ENCODE peak calls at places on chromosomes 7 and 10, in five cellular contexts. Z is tibial artery, J is A549, W is right atrium auricular region, R is heart right ventricle. G is an unnamed sample.

GRCh38 chr10:123408660-123409059 is 254.5 kb downstream of the BUB3 start:
- DNase-seq in Z (no peak), J (no peak), W (no peak), R (no peak), G (no peak)

GRCh38 chr7:93146465-93147127 is 1.6 kb downstream of the SAMD9L start:
- DNase-seq in Z (no peak), R (no peak), W (no peak), J (no peak), G (no peak)

GRCh38 chr7:103504505-103505135 is 58.6 kb upstream of the SLC26A5 start:
- DNase-seq in R (no peak), Z (no peak), J (no peak), W (no peak), G (no peak)

GRCh38 chr10:119199231-119199992 is 8.0 kb upstream of the GRK5 start:
- DNase-seq in J (peak), Z (peak), R (peak), W (peak), G (peak)

GRCh38 chr10:124073642-124074377 is 19.6 kb downstream of the CHST15 start:
- DNase-seq in W (no peak), J (no peak), Z (no peak), R (no peak), G (no peak)

GRCh38 chr10:69472544-69472943 is 21.3 kb downstream of the TSPAN15 start:
- DNase-seq in Z (no peak), W (no peak), J (no peak), R (no peak), G (no peak)

GRCh38 chr7:87154569-87154968 is 2.3 kb downstream of the DMTF1 start:
- DNase-seq in R (no peak), Z (no peak), W (no peak), J (no peak), G (no peak)

GRCh38 chr10:108631332-108631731 is 1292.0 kb downstream of the XPNPEP1 start:
- DNase-seq in Z (no peak), W (no peak), J (no peak), R (no peak), G (no peak)

GRCh38 chr7:70660154-70660818 is 471.7 kb upstream of the GALNT17 start:
- DNase-seq in W (no peak), J (no peak), R (no peak), Z (no peak), G (no peak)

GRCh38 chr10:10871312-10871711 is 146.4 kb upstream of the CELF2 start:
- DNase-seq in R (no peak), J (no peak), W (no peak), Z (no peak), G (no peak)

GRCh38 chr10:71770789-71771188 is 2.5 kb downstream of the VSIR start:
- DNase-seq in R (no peak), J (no peak), Z (peak), W (peak), G (no peak)

GRCh38 chr10:91552706-91553105 is 80.2 kb downstream of the PPP1R3C start:
- DNase-seq in R (peak), J (peak), Z (no peak), W (peak), G (no peak)

GRCh38 chr7:133252506-133252857 is 396 bp upstream of the EXOC4 start:
- DNase-seq in J (no peak), Z (no peak), W (no peak), R (no peak), G (no peak)

GRCh38 chr7:117250245-117250644 is 72.6 kb downstream of the WNT2 start:
- DNase-seq in W (no peak), R (no peak), J (no peak), Z (no peak), G (no peak)

GRCh38 chr10:33117816-33118215 is 159.8 kb upstream of the ITGB1 start:
- DNase-seq in W (no peak), Z (no peak), J (no peak), R (no peak), G (no peak)

GRCh38 chr7:36084485-36085091 is 68.5 kb upstream of the EEPD1 start:
- DNase-seq in Z (peak), J (peak), R (peak), W (no peak), G (peak)

GRCh38 chr10:33772370-33773331 is 438.2 kb upstream of the NRP1 start:
- DNase-seq in Z (no peak), R (peak), J (no peak), W (no peak), G (no peak)

GRCh38 chr7:142908290-142908689 is 22.7 kb upstream of the TRPV6 start:
- DNase-seq in R (no peak), W (no peak), Z (no peak), J (no peak), G (no peak)

GRCh38 chr7:2978403-2978802 is 65.3 kb downstream of the CARD11 start:
- DNase-seq in Z (peak), R (no peak), J (no peak), W (no peak), G (no peak)

GRCh38 chr10:60423920-60424319 is 34.2 kb upstream of the ANK3 start:
- DNase-seq in J (no peak), W (no peak), R (no peak), Z (no peak), G (no peak)

GRCh38 chr10:108877130-108877529 is 1046.2 kb downstream of the XPNPEP1 start:
- DNase-seq in W (no peak), R (no peak), J (no peak), Z (no peak), G (no peak)

GRCh38 chr10:100346765-100347567 is at the start of gene SCD:
- DNase-seq in R (peak), Z (peak), W (peak), J (peak), G (peak)

GRCh38 chr10:124364674-124365073 is 54.0 kb downstream of the OAT start:
- DNase-seq in Z (no peak), W (no peak), J (no peak), R (no peak), G (no peak)

GRCh38 chr10:94002156-94002555 is 8.4 kb downstream of the PLCE1 start:
- DNase-seq in J (no peak), R (peak), Z (no peak), W (no peak), G (no peak)

GRCh38 chr10:88728107-88728763 is 22.2 kb downstream of the LIPK start:
- DNase-seq in R (no peak), Z (no peak), J (peak), W (no peak), G (no peak)

GRCh38 chr10:73296946-73297345 is 44.5 kb upstream of the MRPS16 start:
- DNase-seq in Z (no peak), W (no peak), J (no peak), R (no peak), G (no peak)

GRCh38 chr10:48502791-48503190 is 102.1 kb downstream of the ARHGAP22 start:
- DNase-seq in Z (no peak), W (peak), R (no peak), J (no peak), G (no peak)

GRCh38 chr10:77175631-77176222 is 461.9 kb downstream of the KCNMA1 start:
- DNase-seq in W (no peak), J (no peak), R (no peak), Z (no peak), G (no peak)

GRCh38 chr7:132102426-132102825 is 473.8 kb downstream of the PLXNA4 start:
- DNase-seq in W (no peak), J (no peak), Z (peak), R (no peak), G (no peak)

GRCh38 chr7:109476409-109476808 is 906.7 kb downstream of the DNAJB9 start:
- DNase-seq in J (no peak), Z (no peak), R (no peak), W (no peak), G (no peak)

GRCh38 chr7:109479388-109479787 is 909.7 kb downstream of the DNAJB9 start:
- DNase-seq in Z (no peak), J (peak), W (no peak), R (no peak), G (no peak)
- TF ChIP-seq CTCF in Z (no peak), J (peak), W (no peak), R (peak), G (no peak)

GRCh38 chr7:15557686-15558085 is 4.1 kb downstream of the AGMO start:
- DNase-seq in J (no peak), R (no peak), W (no peak), Z (no peak), G (no peak)

GRCh38 chr7:15555385-15555859 is 6.4 kb downstream of the AGMO start:
- DNase-seq in Z (no peak), J (peak), W (no peak), R (no peak), G (peak)

GRCh38 chr7:15557186-15557585 is 4.6 kb downstream of the AGMO start:
- DNase-seq in W (no peak), R (no peak), Z (no peak), J (peak), G (no peak)

GRCh38 chr7:15554744-15555143 is 7.1 kb downstream of the AGMO start:
- DNase-seq in R (no peak), J (no peak), Z (no peak), W (no peak), G (no peak)

GRCh38 chr7:15556706-15557105 is 5.1 kb downstream of the AGMO start:
- DNase-seq in Z (no peak), R (no peak), W (no peak), J (no peak), G (no peak)
- H3K4me3 ChIP-seq in Z (no peak), R (peak), W (no peak), J (peak), G (no peak)

GRCh38 chr7:66277492-66277891 is 72.4 kb downstream of the TPST1 start:
- DNase-seq in R (no peak), Z (no peak), J (no peak), W (no peak), G (no peak)

GRCh38 chr7:66281678-66282593 is 76.8 kb downstream of the TPST1 start:
- DNase-seq in Z (no peak), J (peak), R (peak), W (peak), G (peak)

GRCh38 chr7:66279912-66280311 is 74.8 kb downstream of the TPST1 start:
- DNase-seq in Z (no peak), W (no peak), R (no peak), J (no peak), G (no peak)

DNA sequence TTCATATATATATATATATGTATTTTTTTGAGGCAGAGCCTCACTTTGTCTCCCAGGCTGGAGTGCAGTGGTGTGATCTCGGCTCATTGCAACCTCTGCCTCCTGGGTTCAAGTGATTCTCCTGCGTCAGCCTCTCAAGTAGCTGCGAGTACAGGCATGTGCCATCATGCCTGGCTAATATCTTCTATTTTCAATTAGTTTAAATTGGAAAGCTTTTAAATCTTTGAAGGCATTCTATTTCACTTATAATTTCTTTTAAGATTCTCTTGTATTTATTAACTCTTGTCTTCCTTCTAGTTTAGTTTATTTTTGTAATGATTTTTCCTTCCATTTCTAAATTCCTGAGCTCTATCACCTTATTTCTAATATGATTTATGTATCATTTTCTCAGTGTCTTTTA is 71.2 kb downstream of the TPST1 start:
- DNase-seq in Z (no peak), J (no peak), W (no peak), R (no peak), G (no peak)
- H3K27ac ChIP-seq in Z (no peak), J (no peak), W (no peak), R (no peak), G (no peak)

GRCh38 chr10:116691079-116691398 is 51.3 kb downstream of the HSPA12A start:
- DNase-seq in R (peak), Z (no peak), W (no peak), J (no peak), G (no peak)
- TF ChIP-seq CTCF in R (no peak), Z (no peak), W (no peak), J (peak), G (no peak)

DNA sequence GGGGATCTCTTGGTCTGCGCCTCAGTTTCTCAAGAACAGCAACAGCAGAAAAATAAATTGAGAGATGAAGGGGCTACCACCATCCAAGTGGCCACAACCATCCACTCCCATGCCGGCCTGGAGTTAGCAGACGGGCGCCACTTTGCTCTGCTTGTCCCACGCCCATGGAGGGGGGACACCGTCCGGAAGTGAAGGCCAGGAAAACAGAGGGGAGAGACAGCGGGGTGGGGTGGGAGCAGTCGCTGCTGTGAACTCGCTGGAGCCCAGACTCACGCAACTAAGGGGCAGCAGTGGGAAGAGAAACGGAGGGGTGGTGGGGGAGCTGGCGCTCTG is 135.4 kb downstream of the KIF20B start:
- DNase-seq in J (no peak), Z (no peak), W (no peak), R (no peak), G (no peak)
- H3K4me3 ChIP-seq in J (no peak), Z (peak), W (peak), R (peak), G (peak)

DNA sequence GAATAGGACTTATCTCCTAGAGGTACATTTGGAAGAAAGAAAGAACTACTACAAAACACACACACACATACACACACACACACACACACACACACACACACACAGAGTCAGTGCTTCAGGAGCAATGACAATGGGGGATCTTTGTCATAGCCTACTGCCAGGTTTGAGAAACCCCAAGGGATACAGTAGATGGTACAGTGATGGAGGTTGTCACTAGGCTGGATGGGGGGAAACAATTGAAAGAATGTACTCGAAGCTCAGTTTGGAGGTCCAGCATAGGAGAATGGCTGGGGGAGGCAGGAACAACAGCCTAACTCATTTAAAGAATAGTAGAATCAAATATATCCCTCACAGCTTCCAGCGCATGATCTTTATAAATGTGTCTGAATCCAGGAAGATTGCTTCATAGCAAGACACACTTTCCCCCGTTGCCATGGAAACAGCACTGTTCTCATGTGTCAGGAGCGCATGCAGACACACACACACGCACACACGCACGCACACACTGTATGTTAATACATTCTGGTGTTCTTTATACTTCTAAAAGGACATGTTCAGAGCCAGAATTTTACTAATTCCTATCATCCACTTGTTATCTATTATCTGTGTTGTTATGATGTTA is 32.6 kb upstream of the ZNRF2 start:
- DNase-seq in W (no peak), J (no peak), Z (no peak), R (no peak), G (no peak)
- H3K27ac ChIP-seq in W (no peak), J (no peak), Z (no peak), R (no peak), G (no peak)

DNA sequence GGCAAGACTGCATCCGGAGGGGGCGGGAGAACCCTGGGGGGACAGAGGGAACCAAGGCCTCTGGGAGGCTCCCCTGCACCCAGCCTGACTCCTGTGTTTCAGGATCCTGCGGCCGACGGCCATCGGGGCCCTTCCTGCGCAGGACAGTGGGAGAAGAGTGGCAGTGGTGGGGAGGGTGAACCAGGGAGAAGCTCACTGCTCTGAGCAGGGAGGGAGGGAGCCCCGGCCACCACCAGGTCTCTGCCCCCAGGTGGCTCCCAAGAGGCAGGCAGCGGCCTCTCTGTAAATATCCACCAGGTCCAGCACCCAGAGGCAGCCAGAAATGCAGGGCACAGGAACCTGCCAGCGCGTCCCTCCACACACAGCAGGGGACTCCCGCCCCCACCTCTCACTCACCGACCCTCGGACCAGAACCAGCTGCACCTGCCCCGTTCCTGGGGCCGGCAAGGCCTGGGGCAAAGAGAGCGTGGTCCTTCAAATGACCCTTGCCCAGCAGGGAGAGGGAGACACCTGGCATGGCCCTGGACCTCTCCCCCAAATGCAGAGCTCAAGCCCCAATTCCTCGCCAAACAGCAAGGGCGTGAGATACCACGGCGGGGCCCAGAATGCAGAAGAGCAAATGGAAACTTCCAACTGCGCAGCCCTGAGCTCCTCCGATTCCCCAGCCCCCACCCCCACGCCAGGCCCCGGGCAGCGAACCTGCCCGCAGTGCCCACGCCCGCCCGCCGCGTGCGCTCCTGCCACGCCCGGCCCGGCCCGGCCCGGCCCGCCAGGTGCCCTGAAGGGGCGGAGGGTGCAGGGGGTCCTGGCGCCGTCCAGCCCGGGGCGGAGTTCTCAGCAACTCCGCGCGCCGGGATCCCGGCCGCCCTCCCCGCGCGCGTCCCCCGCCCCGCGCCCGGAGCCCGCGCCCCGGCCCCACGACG is 805 bp downstream of the RASGEF1A start:
- DNase-seq in W (peak), Z (no peak), J (peak), R (no peak), G (no peak)
- TF ChIP-seq CTCF in W (no peak), Z (no peak), J (peak), R (peak), G (peak)

GRCh38 chr7:28957064-28957821 is 887 bp downstream of the TRIL start:
- DNase-seq in R (no peak), Z (no peak), J (no peak), W (no peak), G (no peak)
- H3K4me3 ChIP-seq in R (peak), Z (peak), J (peak), W (peak), G (peak)

GRCh38 chr10:97709746-97710078 is 3.8 kb upstream of the MARVELD1 start:
- DNase-seq in J (no peak), W (no peak), Z (no peak), R (no peak), G (no peak)
- H3K27ac ChIP-seq in J (no peak), W (peak), Z (peak), R (no peak), G (no peak)

G was measured in brain microvascular endothelial cell.